ENCODE peak calls at places on chromosome 20, in four cellular contexts. I is adipocyte, U is PC-9, O is IMR-90. B is an unnamed sample. For H3K9me3 and H3K4me1, the result is how much of the 10 kb centered on the place peaks cover.

GRCh38 chr20:20734475-20734948 is 22.1 kb upstream of the RALGAPA2 start:
- DNase-seq in I (no peak), U (no peak), O (no peak), B (no peak)

GRCh38 chr20:35616465-35617396 is 1.1 kb downstream of the SPAG4 start:
- DNase-seq in I (peak), U (peak), O (peak), B (peak)

GRCh38 chr20:37095108-37095608 is 639 bp downstream of the RBL1 start:
- DNase-seq in I (peak), U (no peak), O (no peak), B (peak)

GRCh38 chr20:34109442-34109841 is 2.6 kb downstream of the EIF2S2 start:
- DNase-seq in I (no peak), U (no peak), O (no peak), B (no peak)

GRCh38 chr20:16451970-16452369 is 121.3 kb downstream of the KIF16B start:
- DNase-seq in I (no peak), U (no peak), O (no peak), B (no peak)

GRCh38 chr20:13221673-13222318 is 722 bp downstream of the ISM1 start:
- DNase-seq in I (peak), U (peak), O (peak), B (peak)

GRCh38 chr20:17395729-17396128 is 135.4 kb downstream of the BFSP1 start:
- DNase-seq in I (no peak), U (no peak), O (no peak), B (no peak)

GRCh38 chr20:16595376-16595775 is 22.1 kb upstream of the KIF16B start:
- DNase-seq in I (no peak), U (no peak), O (no peak), B (no peak)

GRCh38 chr20:58069796-58070663 is 158.4 kb downstream of the ANKRD60 start:
- DNase-seq in I (no peak), U (no peak), O (no peak), B (no peak)

GRCh38 chr20:31430568-31431095 is 9.8 kb upstream of the DEFB123 start:
- DNase-seq in I (no peak), U (no peak), O (no peak), B (no peak)

GRCh38 chr20:41005361-41005729 is 23.3 kb upstream of the TOP1 start:
- DNase-seq in I (peak), U (peak), O (peak), B (peak)

GRCh38 chr20:38748863-38749153 is 548 bp downstream of the ACTR5 start:
- DNase-seq in I (no peak), U (no peak), O (no peak), B (peak)

GRCh38 chr20:53842301-53843099 is 227.9 kb downstream of the BCAS1 start:
- DNase-seq in I (no peak), U (no peak), O (no peak), B (no peak)

GRCh38 chr20:56851552-56851951 is 222.4 kb downstream of the TFAP2C start:
- DNase-seq in I (no peak), U (no peak), O (no peak), B (no peak)

GRCh38 chr20:46004813-46005505 is 3.7 kb upstream of the MMP9 start:
- DNase-seq in I (no peak), U (peak), O (no peak), B (no peak)

GRCh38 chr20:6769953-6770831 is 2.7 kb downstream of the BMP2 start:
- DNase-seq in I (peak), U (no peak), O (no peak), B (peak)

DNA sequence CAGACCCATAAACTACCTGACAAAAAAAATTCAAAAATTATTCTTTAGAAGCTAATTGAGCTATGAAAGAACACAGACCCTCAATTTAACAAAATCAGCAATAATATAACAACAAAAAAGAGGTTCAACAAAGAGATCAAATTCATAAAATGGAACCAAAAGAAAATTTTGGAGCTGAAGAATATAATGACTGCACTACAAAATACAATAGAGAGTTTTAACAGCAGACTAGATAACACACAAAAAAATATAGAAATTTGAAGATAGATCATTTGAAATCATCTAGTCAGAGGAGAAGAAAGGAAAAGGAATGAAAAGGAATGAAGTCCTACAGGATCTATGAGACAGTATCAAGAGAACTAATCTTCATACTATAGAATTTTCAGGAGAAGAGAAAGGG is 422.1 kb downstream of the PAX1 start:
- DNase-seq in I (no peak), U (no peak), O (no peak), B (no peak)
- H3K9me3 ChIP-seq in I (under half), U (under half), O (under half), B (under half)

DNA sequence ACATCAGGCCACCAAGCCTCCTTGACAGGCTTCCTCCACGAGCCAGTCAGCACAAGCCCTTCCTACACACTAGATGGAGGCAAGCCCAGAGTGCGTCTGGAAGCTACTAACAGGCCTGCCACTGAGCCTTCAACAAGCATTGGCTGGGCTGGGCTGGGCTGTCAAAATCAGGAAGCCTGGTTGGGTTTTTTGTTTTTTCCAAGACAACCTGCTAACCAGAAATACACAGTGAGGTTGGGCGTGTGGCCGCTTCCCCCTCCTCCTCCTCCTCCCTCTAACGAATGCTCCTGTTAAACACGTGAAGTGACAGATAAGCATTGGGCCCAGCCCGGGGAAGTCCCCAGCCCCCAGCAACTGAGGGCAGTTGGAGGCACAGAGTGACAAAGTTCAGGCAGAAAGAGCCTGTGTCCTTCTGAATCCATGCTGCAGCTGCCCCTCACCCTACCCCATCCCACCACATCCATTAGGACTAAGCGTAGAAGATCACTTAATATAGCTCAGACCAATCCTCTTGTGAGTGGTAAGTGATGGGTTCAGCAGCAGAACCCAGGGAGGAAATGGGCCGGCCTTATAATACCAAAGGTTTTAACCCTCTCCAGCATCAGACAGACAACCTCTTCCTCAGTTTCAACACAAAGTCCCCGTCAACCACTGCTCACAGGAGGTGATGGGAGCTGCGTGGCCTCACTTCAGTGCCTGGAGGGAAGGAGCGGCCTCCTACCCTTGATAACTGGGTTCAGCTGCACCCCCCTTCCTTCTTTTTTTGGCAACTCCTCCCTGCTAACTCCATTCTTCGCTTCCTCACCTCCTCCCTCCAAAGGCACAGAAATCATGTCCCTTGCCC is 1.1 kb downstream of the NFATC2 start:
- DNase-seq in I (peak), U (no peak), O (peak), B (peak)
- H3K4me1 ChIP-seq in I (under half), U (under half), O (under half), B (under half)

GRCh38 chr20:61397790-61398189 is 145.7 kb downstream of the CDH4 start:
- DNase-seq in I (no peak), U (no peak), O (no peak), B (no peak)
- H3K9me3 ChIP-seq in I (under half), U (under half), O (under half), B (under half)

GRCh38 chr20:43940518-43941225 is 26.0 kb downstream of the TOX2 start:
- DNase-seq in I (no peak), U (peak), O (no peak), B (no peak)
- H3K4me1 ChIP-seq in I (half or more), U (half or more), O (half or more), B (under half)

GRCh38 chr20:59382907-59383306 is 82.5 kb downstream of the EDN3 start:
- DNase-seq in I (no peak), U (no peak), O (no peak), B (no peak)

GRCh38 chr20:59385038-59385437 is 84.6 kb downstream of the EDN3 start:
- DNase-seq in I (no peak), U (no peak), O (no peak), B (no peak)

GRCh38 chr20:59385461-59385860 is 85.0 kb downstream of the EDN3 start:
- DNase-seq in I (no peak), U (no peak), O (no peak), B (no peak)

GRCh38 chr20:59381658-59382057 is 81.2 kb downstream of the EDN3 start:
- DNase-seq in I (no peak), U (no peak), O (no peak), B (no peak)

DNA sequence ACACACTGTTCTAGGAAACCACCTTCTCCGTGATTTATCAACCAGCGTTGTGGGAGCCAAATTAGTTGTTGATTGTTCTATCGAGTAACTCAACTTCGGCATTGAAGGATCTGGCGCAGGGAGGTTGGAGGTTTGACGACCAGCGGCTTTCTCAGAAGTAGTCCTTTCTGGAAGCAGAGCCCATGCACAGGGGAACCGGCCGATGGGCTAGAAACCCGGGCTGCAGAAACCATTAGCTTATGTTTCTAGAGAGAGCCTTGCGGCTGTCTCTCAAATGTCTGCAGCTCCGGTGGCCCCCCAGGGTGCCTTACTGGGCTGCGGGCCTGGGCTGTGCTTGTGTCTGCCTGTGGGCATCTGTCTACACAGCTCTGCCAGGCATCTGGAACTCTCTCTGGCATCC is 81.9 kb downstream of the EDN3 start:
- DNase-seq in I (no peak), U (no peak), O (no peak), B (no peak)
- H3K9me3 ChIP-seq in I (under half), U (under half), O (under half), B (under half)

DNA sequence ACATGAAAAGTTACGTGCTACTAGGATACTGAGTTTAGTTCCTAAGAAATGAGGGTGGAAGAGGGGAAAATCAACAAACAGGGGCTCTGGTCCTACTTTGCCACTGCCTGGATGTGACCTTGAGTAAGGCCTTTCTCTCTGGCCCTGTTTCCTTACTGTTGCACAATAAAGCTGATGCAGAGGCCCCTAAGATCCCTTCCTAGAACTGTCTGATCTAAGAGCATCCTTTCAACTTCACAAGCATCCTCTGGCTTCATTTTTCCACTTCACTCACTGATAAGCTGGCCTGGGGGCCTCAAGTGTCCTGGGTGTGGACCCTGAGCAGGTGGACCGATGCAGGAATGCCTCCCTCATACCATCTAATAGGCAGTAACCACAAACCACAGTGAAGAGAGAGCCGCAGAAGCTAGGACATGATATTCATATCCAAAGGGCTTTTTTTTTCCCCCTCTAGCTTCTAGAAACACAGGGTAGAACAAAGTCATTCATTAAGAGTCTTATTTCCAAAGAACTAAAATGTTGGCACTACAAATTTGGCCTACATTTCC is 21.5 kb downstream of the FKBP1A start:
- DNase-seq in I (no peak), U (no peak), O (no peak), B (no peak)
- H3K4me1 ChIP-seq in I (half or more), U (under half), O (under half), B (under half)

GRCh38 chr20:51804754-51805153 is 2.4 kb upstream of the SALL4 start:
- DNase-seq in I (no peak), U (no peak), O (no peak), B (no peak)

GRCh38 chr20:51810155-51811039 is 8.1 kb upstream of the SALL4 start:
- DNase-seq in I (no peak), U (no peak), O (no peak), B (no peak)

GRCh38 chr20:51811514-51811913 is 9.2 kb upstream of the SALL4 start:
- DNase-seq in I (no peak), U (no peak), O (no peak), B (no peak)

GRCh38 chr20:51811040-51811351 is 8.7 kb upstream of the SALL4 start:
- DNase-seq in I (peak), U (peak), O (peak), B (no peak)

DNA sequence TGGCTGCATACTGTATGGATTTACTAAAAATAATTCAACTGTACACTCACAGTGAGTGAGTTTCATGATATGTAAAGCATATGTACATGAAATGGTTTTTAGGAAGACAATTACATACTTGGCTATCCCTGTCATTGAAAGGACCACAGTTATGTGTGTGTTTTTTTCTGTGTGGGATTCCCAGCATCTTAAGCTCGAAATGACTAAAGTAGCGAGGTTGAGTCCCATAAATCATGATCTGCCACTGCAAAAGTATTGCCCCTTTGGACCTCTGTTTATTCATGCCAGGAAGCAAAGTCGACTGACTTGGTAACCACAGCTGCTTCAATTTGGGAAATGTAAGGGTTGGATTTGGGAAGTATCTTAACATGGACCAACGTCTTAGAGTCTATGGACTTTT is 5.5 kb upstream of the SALL4 start:
- DNase-seq in I (no peak), U (no peak), O (peak), B (no peak)
- H3K9me3 ChIP-seq in I (under half), U (under half), O (under half), B (under half)

DNA sequence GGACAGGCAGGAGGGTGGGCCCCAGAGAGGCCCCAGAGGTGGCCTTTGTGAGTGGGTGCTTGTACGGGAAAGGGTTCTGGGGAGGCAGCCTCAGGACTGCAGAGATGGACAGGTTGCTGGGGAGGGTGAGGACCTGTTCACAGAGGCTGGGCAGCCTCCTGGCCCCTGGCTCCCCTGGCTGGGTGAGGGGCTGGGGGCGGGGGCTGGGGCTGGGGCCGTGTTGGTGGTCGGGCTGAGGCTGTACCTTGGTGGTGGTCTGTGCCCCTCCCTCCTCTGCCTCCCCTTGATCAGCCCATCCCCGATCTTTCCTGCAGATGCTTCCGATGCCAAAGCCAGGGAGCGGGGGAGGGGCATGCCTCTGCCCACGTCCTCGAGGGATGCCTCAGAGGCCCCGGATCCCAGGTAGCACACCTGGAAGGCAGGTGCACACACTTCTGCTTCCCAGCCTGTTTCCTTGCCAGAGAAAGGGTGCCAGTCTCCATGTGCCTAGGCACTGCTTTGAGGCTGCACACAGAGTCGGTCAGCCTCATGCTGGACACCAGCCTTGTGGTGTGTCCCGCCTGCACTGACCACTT is 4.8 kb downstream of the TCEA2 start:
- DNase-seq in I (no peak), U (no peak), O (no peak), B (no peak)
- H3K4me1 ChIP-seq in I (under half), U (under half), O (under half), B (under half)

GRCh38 chr20:55514498-55514897 is 490.8 kb downstream of the CBLN4 start:
- DNase-seq in I (no peak), U (peak), O (no peak), B (no peak)

GRCh38 chr20:55513966-55514365 is 491.4 kb downstream of the CBLN4 start:
- DNase-seq in I (no peak), U (no peak), O (no peak), B (no peak)

DNA sequence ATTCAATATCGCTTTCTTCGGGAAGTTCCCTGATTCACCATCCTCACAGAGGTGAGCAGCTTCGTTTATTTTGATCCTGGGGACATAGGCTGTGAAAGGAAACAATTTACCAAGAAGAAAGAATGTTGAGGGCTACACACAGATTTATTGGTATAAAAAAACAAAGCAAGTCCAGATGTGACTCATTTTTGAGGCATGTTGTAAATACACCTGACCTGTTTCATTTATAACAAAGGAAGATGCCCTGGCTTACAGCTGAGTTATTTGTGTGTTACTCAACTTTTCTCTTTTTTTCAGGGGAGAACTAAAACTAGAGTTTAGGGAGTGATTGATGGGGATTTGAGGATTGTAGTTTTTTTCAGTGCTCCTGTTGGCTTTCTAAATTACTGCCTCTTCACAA is 489.5 kb downstream of the CBLN4 start:
- DNase-seq in I (no peak), U (peak), O (no peak), B (no peak)
- H3K9me3 ChIP-seq in I (under half), U (under half), O (under half), B (under half)

GRCh38 chr20:25038591-25039015 is 19.3 kb downstream of the ACSS1 start:
- DNase-seq in I (no peak), U (no peak), O (no peak), B (peak)

GRCh38 chr20:25041813-25042530 is 16.0 kb downstream of the ACSS1 start:
- DNase-seq in I (no peak), U (no peak), O (no peak), B (no peak)

GRCh38 chr20:25038103-25038410 is 19.9 kb downstream of the ACSS1 start:
- DNase-seq in I (no peak), U (no peak), O (no peak), B (no peak)

GRCh38 chr20:25039697-25040437 is 18.1 kb downstream of the ACSS1 start:
- DNase-seq in I (peak), U (peak), O (peak), B (peak)

DNA sequence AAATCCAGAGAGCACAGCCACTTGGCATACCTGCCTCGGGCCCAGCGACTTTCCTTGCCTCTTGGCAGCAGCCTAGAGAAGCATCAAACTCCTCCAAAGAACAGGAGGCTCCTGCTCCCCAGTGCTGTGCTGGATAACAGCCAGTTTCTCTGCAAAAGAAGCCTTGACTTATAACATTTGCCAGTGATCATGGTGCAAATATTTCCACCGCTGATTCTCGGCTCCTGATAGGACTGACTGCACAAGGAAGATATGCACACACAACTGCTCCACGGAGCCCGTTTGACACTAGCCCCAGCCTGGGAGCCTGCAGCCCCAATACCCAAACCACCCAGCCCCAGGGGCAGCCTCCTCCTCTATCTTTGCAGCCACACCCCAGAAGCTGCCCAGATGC is 17.5 kb downstream of the ACSS1 start:
- DNase-seq in I (peak), U (peak), O (peak), B (no peak)
- H3K4me1 ChIP-seq in I (under half), U (under half), O (under half), B (half or more)

B was measured in mucosa of descending colon.